ENCODE peak calls at places on chromosomes 12 and 14, in seven cellular contexts. G is H1, T is mesenchymal stem cell, Y is neuronal stem cell, F is mesendoderm, X is IMR-90, I is trophoblast cell. Z is an unnamed sample.

GRCh38 chr14:80172380-80173055 is 38.8 kb downstream of the DIO2 start:
- DNase-seq in G (no peak), T (no peak), Y (no peak), F (no peak), X (peak), I (no peak), Z (no peak)

GRCh38 chr12:50533971-50534370 is 29.2 kb downstream of the DIP2B start:
- DNase-seq in G (no peak), T (peak), Y (no peak), F (no peak), X (no peak), I (no peak), Z (no peak)

GRCh38 chr14:33730163-33730562 is 220.7 kb downstream of the EGLN3 start:
- DNase-seq in G (no peak), T (no peak), Y (no peak), F (no peak), X (no peak), I (no peak), Z (no peak)

GRCh38 chr14:61267336-61267735 is 13.8 kb downstream of the TMEM30B start:
- DNase-seq in G (no peak), T (no peak), Y (no peak), F (no peak), X (peak), I (no peak), Z (no peak)

GRCh38 chr12:27081668-27082091 is 698 bp downstream of the C12orf71 start:
- DNase-seq in G (peak), T (peak), Y (no peak), F (peak), X (peak), I (peak), Z (peak)

GRCh38 chr14:69107407-69108003 is 45.4 kb downstream of the DCAF5 start:
- DNase-seq in G (no peak), T (peak), Y (no peak), F (peak), X (peak), I (peak), Z (peak)

GRCh38 chr12:78403136-78403535 is 461.4 kb upstream of the SYT1 start:
- DNase-seq in G (no peak), T (peak), Y (no peak), F (no peak), X (peak), I (no peak), Z (no peak)

GRCh38 chr12:24494401-24494800 is 454.5 kb downstream of the BCAT1 start:
- DNase-seq in G (no peak), T (peak), Y (no peak), F (no peak), X (peak), I (no peak), Z (no peak)

GRCh38 chr12:112750971-112751370 is 40.6 kb upstream of the RPH3A start:
- DNase-seq in G (no peak), T (no peak), Y (no peak), F (no peak), X (peak), I (no peak), Z (no peak)

GRCh38 chr14:100439781-100440180 is 116.6 kb downstream of the SLC25A47 start:
- DNase-seq in G (no peak), T (no peak), Y (no peak), F (no peak), X (no peak), I (no peak), Z (no peak)

GRCh38 chr12:26088999-26089398 is 35.8 kb downstream of the BHLHE41 start:
- DNase-seq in G (no peak), T (no peak), Y (no peak), F (no peak), X (peak), I (peak), Z (no peak)

GRCh38 chr12:47801170-47801903 is 18.4 kb downstream of the HDAC7 start:
- DNase-seq in G (no peak), T (peak), Y (no peak), F (no peak), X (no peak), I (no peak), Z (no peak)

GRCh38 chr14:105529506-105530445 is 3.4 kb downstream of the TMEM121 start:
- DNase-seq in G (no peak), T (no peak), Y (no peak), F (no peak), X (no peak), I (no peak), Z (no peak)

GRCh38 chr12:25929096-25929637 is 29.3 kb upstream of the RASSF8 start:
- DNase-seq in G (no peak), T (no peak), Y (no peak), F (no peak), X (no peak), I (no peak), Z (no peak)

GRCh38 chr12:42809226-42809625 is 219.7 kb upstream of the PRICKLE1 start:
- DNase-seq in G (no peak), T (no peak), Y (no peak), F (peak), X (peak), I (peak), Z (no peak)

GRCh38 chr12:50986961-50987737 is 34.8 kb downstream of the HIGD1C start:
- DNase-seq in G (no peak), T (peak), Y (peak), F (peak), X (peak), I (peak), Z (peak)

GRCh38 chr12:93299262-93299846 is 78.4 kb upstream of the NUDT4 start:
- DNase-seq in G (no peak), T (no peak), Y (no peak), F (no peak), X (no peak), I (no peak), Z (no peak)

GRCh38 chr14:59356783-59357182 is 108.4 kb downstream of the GPR135 start:
- DNase-seq in G (no peak), T (no peak), Y (no peak), F (no peak), X (no peak), I (no peak), Z (no peak)

GRCh38 chr12:85278598-85279448 is 1.2 kb upstream of the ALX1 start:
- DNase-seq in G (no peak), T (peak), Y (peak), F (peak), X (no peak), I (no peak), Z (peak)

GRCh38 chr14:101252443-101253214 is 308.7 kb upstream of the DIO3 start:
- DNase-seq in G (no peak), T (no peak), Y (no peak), F (no peak), X (no peak), I (no peak), Z (no peak)

GRCh38 chr14:68363841-68364711 is 428.8 kb downstream of the ZFP36L1 start:
- DNase-seq in G (peak), T (peak), Y (peak), F (peak), X (peak), I (no peak), Z (peak)

GRCh38 chr14:94532462-94532861 is 23.2 kb upstream of the SERPINA12 start:
- DNase-seq in G (no peak), T (no peak), Y (no peak), F (no peak), X (no peak), I (no peak), Z (no peak)

GRCh38 chr14:94536836-94537235 is 24.4 kb upstream of the SERPINA4 start:
- DNase-seq in G (no peak), T (no peak), Y (no peak), F (peak), X (no peak), I (peak), Z (no peak)

DNA sequence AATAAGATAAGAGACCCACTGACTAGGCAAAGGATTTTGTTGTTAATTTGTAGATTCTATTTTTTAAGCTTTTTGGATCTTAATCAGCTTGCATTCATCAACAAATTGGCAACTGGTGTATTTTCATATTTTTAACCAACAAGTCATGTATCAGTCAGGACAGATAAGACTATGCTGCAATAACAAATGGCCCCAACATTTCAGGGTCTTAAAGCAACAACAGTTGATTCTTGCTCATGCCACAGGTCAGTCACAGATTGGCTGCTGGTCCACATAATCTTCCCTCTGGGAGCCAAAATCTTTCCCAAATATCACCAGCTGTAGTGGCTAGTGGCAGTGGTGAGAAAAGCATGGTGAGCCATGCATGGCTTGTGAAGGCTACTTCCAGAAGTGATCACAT is 21.9 kb upstream of the SERPINA12 start:
- DNase-seq in G (no peak), T (no peak), Y (no peak), F (no peak), X (no peak), I (no peak), Z (no peak)
- H3K4ac ChIP-seq in G (no peak), T (no peak), Y (no peak), F (no peak), X (no peak), I (no peak), Z (no peak)

GRCh38 chr12:7101047-7101693 is 7.8 kb downstream of the C1RL start:
- DNase-seq in G (no peak), T (no peak), Y (no peak), F (no peak), X (peak), I (no peak), Z (no peak)
- H2AK5ac ChIP-seq in G (no peak), T (no peak), Y (no peak), F (no peak), X (no peak), I (no peak), Z (no peak)

GRCh38 chr12:108374596-108375320 is 35.6 kb upstream of the CMKLR1 start:
- DNase-seq in G (no peak), T (no peak), Y (no peak), F (no peak), X (no peak), I (no peak), Z (no peak)
- H3K4ac ChIP-seq in G (no peak), T (no peak), Y (no peak), F (peak), X (no peak), I (no peak), Z (no peak)

GRCh38 chr12:54331461-54331860 is 6.5 kb downstream of the COPZ1 start:
- DNase-seq in G (no peak), T (no peak), Y (no peak), F (no peak), X (no peak), I (no peak), Z (no peak)
- H2AK5ac ChIP-seq in G (no peak), T (no peak), Y (no peak), F (no peak), X (no peak), I (no peak), Z (no peak)

DNA sequence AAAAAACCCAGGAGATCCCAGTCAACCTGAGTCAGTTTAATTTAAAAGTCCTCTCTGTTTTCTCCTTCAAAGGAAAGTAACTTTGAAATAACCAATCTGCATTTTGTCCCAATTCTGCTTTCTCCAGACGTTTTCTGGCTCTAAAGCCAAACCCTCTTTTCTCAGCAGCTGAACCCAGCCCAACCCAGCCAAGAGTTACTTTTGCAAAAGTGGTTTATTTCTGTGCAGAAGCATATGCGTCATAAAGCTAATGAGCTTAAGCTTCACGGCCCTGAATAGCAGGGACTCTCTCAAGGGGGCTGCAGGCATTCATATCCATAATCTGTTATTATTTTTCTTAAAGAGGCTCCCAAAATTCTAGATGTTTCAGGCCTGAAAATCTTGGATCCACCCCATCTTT is 176.6 kb downstream of the GALC start:
- DNase-seq in G (no peak), T (no peak), Y (no peak), F (no peak), X (no peak), I (no peak), Z (no peak)
- H3K4ac ChIP-seq in G (no peak), T (no peak), Y (no peak), F (no peak), X (no peak), I (no peak), Z (no peak)